ENCODE peak calls at places on chromosomes 12 and 14, in four cellular contexts. One of them, this sample, is unnamed.

GRCh38 chr12:29152223-29152868 is 3.3 kb downstream of the FAR2 start:
- DNase-seq in breast epithelium: no peak
- DNase-seq in GM12892: no peak
- DNase-seq in suprapubic skin: no peak
- DNase-seq in this sample: no peak

GRCh38 chr12:34402228-34402898 is 380.1 kb downstream of the ALG10 start:
- DNase-seq in suprapubic skin: peak; percentile 69
- DNase-seq in GM12892: no peak
- DNase-seq in breast epithelium: peak; percentile 8
- DNase-seq in this sample: peak; percentile 43

GRCh38 chr12:120199025-120199424 is 1.9 kb downstream of the RPLP0 start:
- DNase-seq in suprapubic skin: no peak
- DNase-seq in breast epithelium: no peak
- DNase-seq in GM12892: no peak
- DNase-seq in this sample: no peak

GRCh38 chr12:54549774-54550451 is 512 bp downstream of the PDE1B start:
- DNase-seq in GM12892: no peak
- DNase-seq in suprapubic skin: no peak
- DNase-seq in breast epithelium: no peak
- DNase-seq in this sample: peak; percentile 69

GRCh38 chr14:93832665-93833064 is 44.4 kb upstream of the PRIMA1 start:
- DNase-seq in suprapubic skin: peak; percentile 24
- DNase-seq in GM12892: no peak
- DNase-seq in breast epithelium: peak; percentile 68
- DNase-seq in this sample: peak; percentile 77

GRCh38 chr12:62291888-62292760 is 31.9 kb downstream of the USP15 start:
- DNase-seq in breast epithelium: no peak
- DNase-seq in suprapubic skin: no peak
- DNase-seq in GM12892: no peak
- DNase-seq in this sample: no peak

GRCh38 chr12:106684497-106684896 is 90.0 kb upstream of the RIC8B start:
- DNase-seq in GM12892: no peak
- DNase-seq in suprapubic skin: no peak
- DNase-seq in breast epithelium: no peak
- DNase-seq in this sample: no peak

GRCh38 chr12:111868676-111869588 is 26.9 kb downstream of the MAPKAPK5 start:
- DNase-seq in suprapubic skin: no peak
- DNase-seq in GM12892: no peak
- DNase-seq in breast epithelium: no peak
- DNase-seq in this sample: no peak

GRCh38 chr12:96302706-96303310 is 97.4 kb downstream of the CDK17 start:
- DNase-seq in GM12892: no peak
- DNase-seq in suprapubic skin: no peak
- DNase-seq in breast epithelium: no peak
- DNase-seq in this sample: no peak

GRCh38 chr12:80857311-80857710 is 80.4 kb downstream of the LIN7A start:
- DNase-seq in GM12892: no peak
- DNase-seq in breast epithelium: no peak
- DNase-seq in suprapubic skin: no peak
- DNase-seq in this sample: no peak

GRCh38 chr12:16076553-16076952 is 165.4 kb downstream of the DERA start:
- DNase-seq in suprapubic skin: no peak
- DNase-seq in GM12892: no peak
- DNase-seq in breast epithelium: no peak
- DNase-seq in this sample: no peak

GRCh38 chr12:10716704-10717315 is 6.3 kb downstream of the YBX3 start:
- DNase-seq in GM12892: no peak
- DNase-seq in breast epithelium: peak; percentile 92
- DNase-seq in suprapubic skin: peak; percentile 94
- DNase-seq in this sample: peak; percentile 90

GRCh38 chr14:31230559-31230958 is 23.0 kb upstream of the HECTD1 start:
- DNase-seq in suprapubic skin: no peak
- DNase-seq in GM12892: no peak
- DNase-seq in breast epithelium: no peak
- DNase-seq in this sample: no peak
- TF ChIP-seq POLR2AphosphoS5 in suprapubic skin: no peak
- TF ChIP-seq POLR2AphosphoS5 in GM12892: no peak
- TF ChIP-seq POLR2AphosphoS5 in breast epithelium: no peak
- TF ChIP-seq POLR2AphosphoS5 in this sample: no peak

GRCh38 chr12:12898136-12898712 is 6.9 kb downstream of the GPRC5A start:
- DNase-seq in suprapubic skin: no peak
- DNase-seq in breast epithelium: no peak
- DNase-seq in GM12892: no peak
- DNase-seq in this sample: no peak

GRCh38 chr12:12901158-12901791 is 9.9 kb downstream of the GPRC5A start:
- DNase-seq in breast epithelium: no peak
- DNase-seq in GM12892: no peak
- DNase-seq in suprapubic skin: no peak
- DNase-seq in this sample: peak; percentile 85

GRCh38 chr12:12900786-12901157 is 9.4 kb downstream of the GPRC5A start:
- DNase-seq in suprapubic skin: no peak
- DNase-seq in GM12892: no peak
- DNase-seq in breast epithelium: no peak
- DNase-seq in this sample: no peak

GRCh38 chr12:12898911-12899511 is 7.6 kb downstream of the GPRC5A start:
- DNase-seq in breast epithelium: no peak
- DNase-seq in suprapubic skin: no peak
- DNase-seq in GM12892: no peak
- DNase-seq in this sample: no peak

GRCh38 chr12:12899530-12900380 is 8.4 kb downstream of the GPRC5A start:
- DNase-seq in breast epithelium: no peak
- DNase-seq in suprapubic skin: no peak
- DNase-seq in GM12892: no peak
- DNase-seq in this sample: peak; percentile 82
- TF ChIP-seq POLR2AphosphoS5 in breast epithelium: peak; percentile 75
- TF ChIP-seq POLR2AphosphoS5 in suprapubic skin: no peak
- TF ChIP-seq POLR2AphosphoS5 in GM12892: no peak
- TF ChIP-seq POLR2AphosphoS5 in this sample: peak; percentile 29

DNA sequence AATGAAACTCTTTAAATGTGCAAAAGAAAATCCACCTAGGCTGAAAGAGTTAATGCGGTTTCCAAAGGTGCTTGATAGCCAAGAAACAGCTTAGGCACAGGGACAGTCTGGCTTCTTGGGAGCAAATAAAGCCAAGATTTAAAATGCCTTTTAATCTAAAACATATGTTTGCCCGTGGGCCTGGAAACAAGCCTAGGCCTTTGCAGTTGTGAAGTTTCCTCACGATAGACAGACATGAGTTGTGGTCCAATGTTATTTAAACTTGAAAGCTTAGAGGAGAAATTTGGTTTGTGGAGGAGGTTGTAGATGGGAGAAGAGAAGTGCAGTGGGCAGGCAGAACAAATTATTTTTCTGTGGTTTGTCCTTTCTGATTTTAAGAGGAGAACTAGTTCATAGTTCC is 29.8 kb downstream of the PROX2 start:
- DNase-seq in GM12892: no peak
- DNase-seq in suprapubic skin: no peak
- DNase-seq in breast epithelium: no peak
- DNase-seq in this sample: no peak
- TF ChIP-seq POLR2AphosphoS5 in GM12892: no peak
- TF ChIP-seq POLR2AphosphoS5 in suprapubic skin: no peak
- TF ChIP-seq POLR2AphosphoS5 in breast epithelium: no peak
- TF ChIP-seq POLR2AphosphoS5 in this sample: no peak

GRCh38 chr12:56146492-56147460 is 5.6 kb upstream of the MYL6B start:
- DNase-seq in suprapubic skin: no peak
- DNase-seq in breast epithelium: no peak
- DNase-seq in GM12892: no peak
- DNase-seq in this sample: no peak
- TF ChIP-seq POLR2AphosphoS5 in suprapubic skin: no peak
- TF ChIP-seq POLR2AphosphoS5 in breast epithelium: no peak
- TF ChIP-seq POLR2AphosphoS5 in GM12892: no peak
- TF ChIP-seq POLR2AphosphoS5 in this sample: no peak

DNA sequence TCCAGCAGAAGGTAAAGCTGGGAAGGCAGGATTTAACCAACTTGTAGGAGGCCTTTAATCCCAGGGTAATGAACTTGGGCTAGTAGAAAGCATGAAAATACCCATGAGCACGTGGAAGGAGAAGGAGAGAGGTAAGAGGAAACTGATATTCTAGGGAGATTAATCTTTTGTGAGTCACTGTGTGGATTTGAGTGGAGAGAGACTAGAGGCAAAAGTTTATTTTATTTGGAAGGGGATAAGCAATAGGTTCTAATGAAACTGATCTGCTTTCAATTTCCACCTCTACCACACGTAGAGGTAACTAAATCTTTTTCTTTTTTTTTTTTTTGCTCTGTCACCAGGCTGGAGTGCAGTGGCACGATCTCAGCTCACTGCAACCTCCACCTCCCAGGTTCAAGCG is 52.1 kb downstream of the PTPN21 start:
- DNase-seq in breast epithelium: no peak
- DNase-seq in GM12892: no peak
- DNase-seq in suprapubic skin: no peak
- DNase-seq in this sample: no peak
- TF ChIP-seq POLR2AphosphoS5 in breast epithelium: no peak
- TF ChIP-seq POLR2AphosphoS5 in GM12892: no peak
- TF ChIP-seq POLR2AphosphoS5 in suprapubic skin: no peak
- TF ChIP-seq POLR2AphosphoS5 in this sample: no peak

GRCh38 chr12:53105256-53105655 is 2.0 kb downstream of the SOAT2 start:
- DNase-seq in suprapubic skin: no peak
- DNase-seq in breast epithelium: no peak
- DNase-seq in GM12892: no peak
- DNase-seq in this sample: no peak
- TF ChIP-seq POLR2AphosphoS5 in suprapubic skin: no peak
- TF ChIP-seq POLR2AphosphoS5 in breast epithelium: no peak
- TF ChIP-seq POLR2AphosphoS5 in GM12892: no peak
- TF ChIP-seq POLR2AphosphoS5 in this sample: no peak

GRCh38 chr12:122323311-122324019 is 57.2 kb upstream of the VPS33A start:
- DNase-seq in breast epithelium: no peak
- DNase-seq in suprapubic skin: no peak
- DNase-seq in GM12892: no peak
- DNase-seq in this sample: no peak

GRCh38 chr12:122326597-122326996 is 60.3 kb upstream of the VPS33A start:
- DNase-seq in breast epithelium: no peak
- DNase-seq in GM12892: no peak
- DNase-seq in suprapubic skin: no peak
- DNase-seq in this sample: no peak

GRCh38 chr12:122322501-122322900 is 56.2 kb upstream of the VPS33A start:
- DNase-seq in GM12892: no peak
- DNase-seq in suprapubic skin: no peak
- DNase-seq in breast epithelium: no peak
- DNase-seq in this sample: no peak

GRCh38 chr12:122327014-122327413 is 60.7 kb upstream of the VPS33A start:
- DNase-seq in breast epithelium: no peak
- DNase-seq in suprapubic skin: no peak
- DNase-seq in GM12892: no peak
- DNase-seq in this sample: no peak

DNA sequence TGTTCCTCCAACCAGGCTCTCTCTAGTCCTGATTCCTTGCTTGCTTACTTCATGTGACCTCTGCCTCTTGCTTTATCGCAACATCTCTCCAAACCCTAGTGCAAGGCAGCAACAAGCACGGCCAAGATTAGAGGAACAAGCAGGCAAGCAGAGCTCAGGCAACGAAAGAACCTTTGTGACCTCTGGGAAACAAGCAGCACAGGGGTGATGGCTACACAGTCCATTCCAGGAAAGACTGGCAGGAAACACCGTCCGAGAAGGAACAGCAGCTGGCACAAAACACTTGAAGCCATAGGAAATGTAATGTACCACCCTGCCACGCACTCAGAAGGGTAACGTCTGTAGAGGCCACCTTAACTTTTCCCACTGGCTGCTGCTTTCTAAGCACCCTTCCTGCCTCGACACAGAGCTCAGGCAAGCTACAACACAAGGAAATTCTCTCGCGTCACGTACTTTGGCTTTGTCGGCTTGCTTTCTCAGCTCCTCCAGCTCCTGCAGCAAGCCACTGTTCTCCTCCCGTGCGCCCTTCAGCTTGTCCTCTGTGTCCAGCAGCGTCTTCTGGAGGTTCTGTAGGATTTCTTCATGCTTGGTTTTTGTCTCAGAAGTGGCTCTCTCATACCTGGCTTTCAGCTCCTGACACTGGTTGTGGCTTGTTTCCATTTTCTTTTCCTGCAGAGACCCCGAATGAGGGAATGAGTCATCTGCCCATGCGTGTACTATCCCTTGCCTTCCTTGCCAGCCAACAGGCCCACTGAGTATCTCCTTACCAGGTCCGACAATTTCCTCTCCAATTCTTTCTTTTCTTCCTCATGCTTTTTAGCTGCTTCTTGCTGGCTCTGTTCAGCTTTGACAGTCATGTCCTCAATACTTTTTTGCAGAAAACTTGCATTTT is 61.4 kb upstream of the VPS33A start:
- DNase-seq in suprapubic skin: no peak
- DNase-seq in breast epithelium: no peak
- DNase-seq in GM12892: no peak
- DNase-seq in this sample: no peak
- TF ChIP-seq POLR2AphosphoS5 in suprapubic skin: no peak
- TF ChIP-seq POLR2AphosphoS5 in breast epithelium: no peak
- TF ChIP-seq POLR2AphosphoS5 in GM12892: no peak
- TF ChIP-seq POLR2AphosphoS5 in this sample: no peak

GRCh38 chr12:41635731-41636130 is 447.6 kb downstream of the PDZRN4 start:
- DNase-seq in suprapubic skin: no peak
- DNase-seq in breast epithelium: no peak
- DNase-seq in GM12892: no peak
- DNase-seq in this sample: no peak

GRCh38 chr12:41634096-41634495 is 446.0 kb downstream of the PDZRN4 start:
- DNase-seq in breast epithelium: no peak
- DNase-seq in GM12892: no peak
- DNase-seq in suprapubic skin: no peak
- DNase-seq in this sample: no peak

DNA sequence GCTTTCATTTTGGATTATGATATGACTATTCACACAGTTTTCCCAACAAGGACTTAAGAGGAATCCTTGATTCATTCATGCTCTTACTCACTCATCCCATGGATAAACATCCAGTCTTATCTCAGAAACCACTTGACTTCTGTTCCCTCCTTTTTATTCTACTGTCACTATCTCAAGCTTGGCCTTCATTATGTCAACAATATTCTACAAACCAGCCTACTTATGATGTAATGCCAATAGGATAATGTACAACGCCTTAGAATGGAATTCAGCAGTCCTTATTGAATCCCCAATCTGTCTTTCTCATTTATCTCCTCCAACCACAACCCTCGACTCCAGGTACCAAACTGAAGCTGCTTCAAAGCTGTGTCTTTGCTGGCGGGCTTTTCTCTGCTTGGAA is 448.5 kb downstream of the PDZRN4 start:
- DNase-seq in GM12892: no peak
- DNase-seq in suprapubic skin: no peak
- DNase-seq in breast epithelium: no peak
- DNase-seq in this sample: no peak
- TF ChIP-seq POLR2AphosphoS5 in GM12892: no peak
- TF ChIP-seq POLR2AphosphoS5 in suprapubic skin: no peak
- TF ChIP-seq POLR2AphosphoS5 in breast epithelium: no peak
- TF ChIP-seq POLR2AphosphoS5 in this sample: no peak